ENCODE peak calls at places on chromosomes 13 and 19, in nine cellular contexts. One of them, this sample, is unnamed.

GRCh38 chr13:37413161-37413560 is 185.4 kb downstream of the POSTN start:
- DNase-seq in fibroblast of mammary gland: no peak
- DNase-seq in NB4: no peak
- DNase-seq in neural progenitor cell: no peak
- DNase-seq in foreskin fibroblast: no peak
- DNase-seq in LNCaP clone FGC: no peak
- DNase-seq in left ventricle myocardium inferior: no peak
- DNase-seq in right lobe of liver: no peak
- DNase-seq in CD8-positive, alpha-beta T cell: no peak
- DNase-seq in this sample: no peak

GRCh38 chr13:43227721-43228120 is 204.3 kb downstream of the DNAJC15 start:
- DNase-seq in LNCaP clone FGC: no peak
- DNase-seq in CD8-positive, alpha-beta T cell: no peak
- DNase-seq in left ventricle myocardium inferior: no peak
- DNase-seq in neural progenitor cell: no peak
- DNase-seq in right lobe of liver: no peak
- DNase-seq in foreskin fibroblast: peak; percentile 37
- DNase-seq in fibroblast of mammary gland: peak; percentile 60
- DNase-seq in NB4: no peak
- DNase-seq in this sample: peak; percentile 16

GRCh38 chr13:110973007-110973700 is 58.3 kb upstream of the ANKRD10 start:
- DNase-seq in neural progenitor cell: no peak
- DNase-seq in CD8-positive, alpha-beta T cell: no peak
- DNase-seq in fibroblast of mammary gland: no peak
- DNase-seq in left ventricle myocardium inferior: no peak
- DNase-seq in foreskin fibroblast: no peak
- DNase-seq in NB4: no peak
- DNase-seq in LNCaP clone FGC: no peak
- DNase-seq in right lobe of liver: no peak
- DNase-seq in this sample: no peak

GRCh38 chr19:35521124-35521743 is 6.9 kb downstream of the SBSN start:
- DNase-seq in NB4: no peak
- DNase-seq in left ventricle myocardium inferior: no peak
- DNase-seq in foreskin fibroblast: no peak
- DNase-seq in CD8-positive, alpha-beta T cell: no peak
- DNase-seq in LNCaP clone FGC: no peak
- DNase-seq in neural progenitor cell: no peak
- DNase-seq in right lobe of liver: no peak
- DNase-seq in fibroblast of mammary gland: no peak
- DNase-seq in this sample: no peak

GRCh38 chr19:30520735-30521479 is 148.7 kb downstream of the ZNF536 start:
- DNase-seq in foreskin fibroblast: no peak
- DNase-seq in LNCaP clone FGC: no peak
- DNase-seq in NB4: no peak
- DNase-seq in right lobe of liver: no peak
- DNase-seq in left ventricle myocardium inferior: no peak
- DNase-seq in neural progenitor cell: no peak
- DNase-seq in fibroblast of mammary gland: no peak
- DNase-seq in CD8-positive, alpha-beta T cell: no peak
- DNase-seq in this sample: no peak

GRCh38 chr13:31207630-31208549 is 8.1 kb downstream of the B3GLCT start:
- DNase-seq in neural progenitor cell: peak; percentile 25
- DNase-seq in foreskin fibroblast: peak; percentile 63
- DNase-seq in LNCaP clone FGC: no peak
- DNase-seq in fibroblast of mammary gland: peak; percentile 63
- DNase-seq in CD8-positive, alpha-beta T cell: no peak
- DNase-seq in right lobe of liver: no peak
- DNase-seq in NB4: no peak
- DNase-seq in left ventricle myocardium inferior: peak; percentile 63
- DNase-seq in this sample: peak; percentile 38

GRCh38 chr13:113547248-113547971 is 37.1 kb upstream of the TFDP1 start:
- DNase-seq in CD8-positive, alpha-beta T cell: no peak
- DNase-seq in fibroblast of mammary gland: peak; percentile 86
- DNase-seq in foreskin fibroblast: peak; percentile 30
- DNase-seq in left ventricle myocardium inferior: no peak
- DNase-seq in LNCaP clone FGC: no peak
- DNase-seq in neural progenitor cell: no peak
- DNase-seq in right lobe of liver: peak; percentile 27
- DNase-seq in NB4: no peak
- DNase-seq in this sample: no peak

GRCh38 chr19:14383898-14384669 is 2.8 kb downstream of the ADGRE5 start:
- DNase-seq in right lobe of liver: no peak
- DNase-seq in fibroblast of mammary gland: peak; percentile 57
- DNase-seq in foreskin fibroblast: peak; percentile 73
- DNase-seq in CD8-positive, alpha-beta T cell: peak; percentile 53
- DNase-seq in LNCaP clone FGC: no peak
- DNase-seq in NB4: peak; percentile 90
- DNase-seq in left ventricle myocardium inferior: no peak
- DNase-seq in neural progenitor cell: no peak
- DNase-seq in this sample: peak; percentile 38

GRCh38 chr19:7904074-7905020 is 670 bp downstream of the MAP2K7 start:
- DNase-seq in LNCaP clone FGC: no peak
- DNase-seq in NB4: no peak
- DNase-seq in neural progenitor cell: peak; percentile 66
- DNase-seq in right lobe of liver: peak; percentile 79
- DNase-seq in left ventricle myocardium inferior: no peak
- DNase-seq in fibroblast of mammary gland: no peak
- DNase-seq in foreskin fibroblast: no peak
- DNase-seq in CD8-positive, alpha-beta T cell: no peak
- DNase-seq in this sample: no peak

GRCh38 chr19:33521480-33522370 is at the start of gene PEPD:
- DNase-seq in fibroblast of mammary gland: peak; percentile 85
- DNase-seq in NB4: peak; percentile 82
- DNase-seq in LNCaP clone FGC: peak; percentile 43
- DNase-seq in right lobe of liver: peak; percentile 93
- DNase-seq in left ventricle myocardium inferior: peak; percentile 93
- DNase-seq in CD8-positive, alpha-beta T cell: peak; percentile 75
- DNase-seq in neural progenitor cell: peak; percentile 97
- DNase-seq in foreskin fibroblast: peak; percentile 96
- DNase-seq in this sample: peak; percentile 84

GRCh38 chr13:109725297-109725696 is 61.1 kb downstream of the IRS2 start:
- DNase-seq in neural progenitor cell: no peak
- DNase-seq in fibroblast of mammary gland: no peak
- DNase-seq in NB4: peak; percentile 86
- DNase-seq in LNCaP clone FGC: no peak
- DNase-seq in foreskin fibroblast: no peak
- DNase-seq in left ventricle myocardium inferior: no peak
- DNase-seq in CD8-positive, alpha-beta T cell: no peak
- DNase-seq in right lobe of liver: no peak
- DNase-seq in this sample: no peak

GRCh38 chr19:44749318-44749717 is 810 bp downstream of the BCL3 start:
- DNase-seq in left ventricle myocardium inferior: no peak
- DNase-seq in NB4: no peak
- DNase-seq in LNCaP clone FGC: no peak
- DNase-seq in fibroblast of mammary gland: no peak
- DNase-seq in foreskin fibroblast: no peak
- DNase-seq in right lobe of liver: no peak
- DNase-seq in CD8-positive, alpha-beta T cell: no peak
- DNase-seq in neural progenitor cell: no peak
- DNase-seq in this sample: no peak

GRCh38 chr19:44747739-44748425 is 626 bp upstream of the BCL3 start:
- DNase-seq in neural progenitor cell: peak; percentile 17
- DNase-seq in LNCaP clone FGC: no peak
- DNase-seq in fibroblast of mammary gland: no peak
- DNase-seq in CD8-positive, alpha-beta T cell: peak; percentile 13
- DNase-seq in right lobe of liver: peak; percentile 85
- DNase-seq in left ventricle myocardium inferior: peak; percentile 73
- DNase-seq in foreskin fibroblast: peak; percentile 81
- DNase-seq in NB4: peak; percentile 45
- DNase-seq in this sample: no peak

GRCh38 chr19:44748426-44749254 is at the start of gene BCL3:
- DNase-seq in left ventricle myocardium inferior: peak; percentile 82
- DNase-seq in CD8-positive, alpha-beta T cell: peak; percentile 54
- DNase-seq in fibroblast of mammary gland: peak; percentile 64
- DNase-seq in foreskin fibroblast: peak; percentile 86
- DNase-seq in right lobe of liver: peak; percentile 91
- DNase-seq in LNCaP clone FGC: no peak
- DNase-seq in NB4: peak; percentile 62
- DNase-seq in neural progenitor cell: peak; percentile 53
- DNase-seq in this sample: no peak

GRCh38 chr19:44750713-44751112 is 2.2 kb downstream of the BCL3 start:
- DNase-seq in LNCaP clone FGC: no peak
- DNase-seq in right lobe of liver: no peak
- DNase-seq in foreskin fibroblast: no peak
- DNase-seq in NB4: no peak
- DNase-seq in neural progenitor cell: no peak
- DNase-seq in left ventricle myocardium inferior: no peak
- DNase-seq in CD8-positive, alpha-beta T cell: no peak
- DNase-seq in fibroblast of mammary gland: no peak
- DNase-seq in this sample: no peak

DNA sequence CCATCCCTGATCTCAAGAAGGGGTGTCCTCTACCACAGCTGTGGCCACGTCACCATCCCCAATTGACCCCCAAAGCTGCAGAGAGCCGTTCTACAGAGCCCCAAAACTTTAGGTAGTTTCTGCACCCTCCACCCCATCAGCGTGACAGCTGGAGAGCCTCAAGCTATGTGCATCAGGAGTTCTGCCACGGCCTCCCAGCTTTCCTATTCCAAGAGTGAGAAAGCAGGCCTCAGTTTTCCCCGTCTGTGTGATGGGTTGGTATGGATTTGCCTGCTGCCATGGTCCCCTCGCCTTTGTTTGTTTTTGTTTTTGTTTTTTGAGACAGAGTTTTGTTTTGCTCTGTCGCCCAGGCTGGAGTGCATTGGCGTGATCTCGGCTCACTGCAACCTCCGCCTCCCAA is 1.5 kb downstream of the BCL3 start:
- DNase-seq in foreskin fibroblast: no peak
- DNase-seq in fibroblast of mammary gland: no peak
- DNase-seq in LNCaP clone FGC: no peak
- DNase-seq in left ventricle myocardium inferior: no peak
- DNase-seq in neural progenitor cell: no peak
- DNase-seq in CD8-positive, alpha-beta T cell: no peak
- DNase-seq in NB4: no peak
- DNase-seq in right lobe of liver: no peak
- DNase-seq in this sample: no peak
- H3K4me3 ChIP-seq in foreskin fibroblast: peak overlapping the region; percentile 78
- H3K4me3 ChIP-seq in fibroblast of mammary gland: peak overlapping the region; percentile 74
- H3K4me3 ChIP-seq in LNCaP clone FGC: no peak overlapping the region
- H3K4me3 ChIP-seq in left ventricle myocardium inferior: peak overlapping the region; percentile 73
- H3K4me3 ChIP-seq in neural progenitor cell: no peak overlapping the region
- H3K4me3 ChIP-seq in CD8-positive, alpha-beta T cell: no peak overlapping the region
- H3K4me3 ChIP-seq in NB4: no peak overlapping the region
- H3K4me3 ChIP-seq in right lobe of liver: peak overlapping the region; percentile 72
- H3K4me3 ChIP-seq in this sample: peak overlapping the region; percentile 65

DNA sequence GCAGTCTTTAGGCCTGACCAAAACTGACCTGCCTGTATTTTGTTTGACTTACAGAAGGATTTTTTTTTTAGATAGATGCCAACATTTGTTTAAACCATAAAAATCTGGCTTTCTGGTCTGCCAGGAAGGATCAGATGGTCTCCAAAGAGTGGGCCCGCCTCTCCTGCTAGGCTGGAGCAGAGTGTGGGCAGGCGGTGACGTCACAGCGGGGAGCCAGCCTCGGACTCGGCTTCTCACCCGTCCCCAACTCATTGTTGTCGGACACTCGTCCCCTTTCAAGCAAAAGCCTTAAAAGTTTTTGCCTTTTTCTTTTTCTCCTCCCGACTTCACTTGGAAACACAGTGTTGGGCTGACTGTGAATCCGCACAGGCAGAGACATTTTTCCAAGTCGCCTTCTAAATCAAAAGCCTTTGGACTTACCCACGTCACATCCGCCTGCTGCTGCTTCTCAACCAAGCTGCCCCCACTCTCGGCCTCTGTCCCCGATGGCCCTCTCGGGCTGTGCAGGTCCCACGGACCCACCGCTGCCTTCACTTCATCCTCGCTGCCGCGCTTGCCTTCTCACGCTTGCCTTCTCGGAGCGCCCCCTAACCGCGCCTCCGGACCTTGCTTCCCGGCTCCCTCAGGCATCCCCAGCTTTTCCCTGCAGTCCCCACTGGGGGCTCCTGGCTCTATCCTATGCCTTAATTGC is 4.1 kb upstream of the ZNF135 start:
- DNase-seq in fibroblast of mammary gland: peak; percentile 24
- DNase-seq in NB4: no peak
- DNase-seq in CD8-positive, alpha-beta T cell: no peak
- DNase-seq in LNCaP clone FGC: no peak
- DNase-seq in neural progenitor cell: peak; percentile 29
- DNase-seq in left ventricle myocardium inferior: peak; percentile 51
- DNase-seq in right lobe of liver: no peak
- DNase-seq in foreskin fibroblast: peak; percentile 58
- DNase-seq in this sample: peak; percentile 12
- TF ChIP-seq CTCF in fibroblast of mammary gland: no peak
- TF ChIP-seq CTCF in NB4: no peak
- TF ChIP-seq CTCF in CD8-positive, alpha-beta T cell: no peak
- TF ChIP-seq CTCF in LNCaP clone FGC: no peak
- TF ChIP-seq CTCF in neural progenitor cell: no peak
- TF ChIP-seq CTCF in left ventricle myocardium inferior: peak; percentile 44
- TF ChIP-seq CTCF in right lobe of liver: peak; percentile 8
- TF ChIP-seq CTCF in foreskin fibroblast: peak; percentile 2
- TF ChIP-seq CTCF in this sample: peak; percentile 36

DNA sequence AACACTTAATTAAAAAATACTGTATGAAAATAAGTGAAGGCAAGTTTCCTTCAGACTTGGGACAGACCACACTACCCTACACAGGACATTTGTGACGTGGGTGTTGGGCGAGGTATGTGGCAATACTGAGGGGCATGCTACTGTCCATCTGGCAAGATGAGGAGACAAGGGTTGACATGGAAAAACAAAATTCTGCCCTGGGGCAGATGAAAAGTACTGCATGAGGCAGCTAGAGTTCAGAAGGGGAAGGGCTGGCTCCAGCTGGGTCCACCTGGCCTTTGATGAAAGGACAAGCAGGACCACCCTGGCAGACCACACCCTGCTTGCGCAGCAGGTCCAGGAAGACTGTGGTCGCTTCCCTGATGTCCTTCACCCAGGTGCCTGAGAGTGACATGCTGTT is 43.2 kb downstream of the LATS2 start:
- DNase-seq in left ventricle myocardium inferior: no peak
- DNase-seq in right lobe of liver: peak; percentile 63
- DNase-seq in LNCaP clone FGC: no peak
- DNase-seq in foreskin fibroblast: no peak
- DNase-seq in NB4: peak; percentile 55
- DNase-seq in CD8-positive, alpha-beta T cell: no peak
- DNase-seq in neural progenitor cell: no peak
- DNase-seq in fibroblast of mammary gland: no peak
- DNase-seq in this sample: no peak
- H3K4me3 ChIP-seq in left ventricle myocardium inferior: no peak overlapping the region
- H3K4me3 ChIP-seq in right lobe of liver: no peak overlapping the region
- H3K4me3 ChIP-seq in LNCaP clone FGC: no peak overlapping the region
- H3K4me3 ChIP-seq in foreskin fibroblast: no peak overlapping the region
- H3K4me3 ChIP-seq in NB4: no peak overlapping the region
- H3K4me3 ChIP-seq in CD8-positive, alpha-beta T cell: no peak overlapping the region
- H3K4me3 ChIP-seq in neural progenitor cell: no peak overlapping the region
- H3K4me3 ChIP-seq in fibroblast of mammary gland: no peak overlapping the region
- H3K4me3 ChIP-seq in this sample: no peak overlapping the region

GRCh38 chr13:51599444-51600176 is 15.3 kb downstream of the WDFY2 start:
- DNase-seq in right lobe of liver: no peak
- DNase-seq in NB4: peak; percentile 49
- DNase-seq in fibroblast of mammary gland: no peak
- DNase-seq in foreskin fibroblast: no peak
- DNase-seq in left ventricle myocardium inferior: no peak
- DNase-seq in LNCaP clone FGC: no peak
- DNase-seq in neural progenitor cell: no peak
- DNase-seq in CD8-positive, alpha-beta T cell: no peak
- DNase-seq in this sample: no peak
- TF ChIP-seq CTCF in right lobe of liver: no peak
- TF ChIP-seq CTCF in NB4: peak; percentile 21
- TF ChIP-seq CTCF in fibroblast of mammary gland: no peak
- TF ChIP-seq CTCF in foreskin fibroblast: no peak
- TF ChIP-seq CTCF in left ventricle myocardium inferior: peak; percentile 18
- TF ChIP-seq CTCF in LNCaP clone FGC: no peak
- TF ChIP-seq CTCF in neural progenitor cell: no peak
- TF ChIP-seq CTCF in CD8-positive, alpha-beta T cell: no peak
- TF ChIP-seq CTCF in this sample: peak; percentile 29